ENCODE peak calls at places on chromosomes 6 and 20, in four cellular contexts. One of them, this sample, is unnamed.

GRCh38 chr6:24139080-24139479 is 13.1 kb downstream of the NRSN1 start:
- DNase-seq in mammary epithelial cell: no peak
- DNase-seq in tibial artery: no peak
- DNase-seq in left ventricle myocardium inferior: no peak
- DNase-seq in this sample: no peak

GRCh38 chr6:121434037-121434770 is 1.2 kb upstream of the GJA1 start:
- DNase-seq in mammary epithelial cell: no peak
- DNase-seq in tibial artery: no peak
- DNase-seq in left ventricle myocardium inferior: no peak
- DNase-seq in this sample: no peak

GRCh38 chr20:46955601-46956556 is 61.2 kb downstream of the EYA2 start:
- DNase-seq in left ventricle myocardium inferior: no peak
- DNase-seq in mammary epithelial cell: peak
- DNase-seq in tibial artery: no peak
- DNase-seq in this sample: no peak

GRCh38 chr6:96520039-96520850 is 1.4 kb upstream of the UFL1 start:
- DNase-seq in tibial artery: no peak
- DNase-seq in left ventricle myocardium inferior: no peak
- DNase-seq in mammary epithelial cell: peak
- DNase-seq in this sample: no peak

GRCh38 chr6:55950071-55950814 is 74.9 kb upstream of the BMP5 start:
- DNase-seq in left ventricle myocardium inferior: no peak
- DNase-seq in tibial artery: no peak
- DNase-seq in mammary epithelial cell: no peak
- DNase-seq in this sample: no peak

GRCh38 chr20:14219801-14220461 is 117.5 kb downstream of the FLRT3 start:
- DNase-seq in mammary epithelial cell: peak
- DNase-seq in tibial artery: no peak
- DNase-seq in left ventricle myocardium inferior: no peak
- DNase-seq in this sample: no peak

GRCh38 chr20:36179170-36179945 is 24.8 kb downstream of the EPB41L1 start:
- DNase-seq in tibial artery: no peak
- DNase-seq in mammary epithelial cell: no peak
- DNase-seq in left ventricle myocardium inferior: no peak
- DNase-seq in this sample: no peak

GRCh38 chr6:158648682-158649131 is 1.1 kb upstream of the SYTL3 start:
- DNase-seq in mammary epithelial cell: peak
- DNase-seq in tibial artery: no peak
- DNase-seq in left ventricle myocardium inferior: no peak
- DNase-seq in this sample: peak

GRCh38 chr6:3843379-3844096 is 5.6 kb upstream of the FAM50B start:
- DNase-seq in tibial artery: no peak
- DNase-seq in mammary epithelial cell: no peak
- DNase-seq in left ventricle myocardium inferior: no peak
- DNase-seq in this sample: no peak

GRCh38 chr6:138293996-138294395 is 75.7 kb upstream of the PBOV1 start:
- DNase-seq in left ventricle myocardium inferior: no peak
- DNase-seq in tibial artery: no peak
- DNase-seq in mammary epithelial cell: no peak
- DNase-seq in this sample: no peak

GRCh38 chr20:728022-728944 is 40.0 kb downstream of the SLC52A3 start:
- DNase-seq in mammary epithelial cell: no peak
- DNase-seq in left ventricle myocardium inferior: peak
- DNase-seq in tibial artery: no peak
- DNase-seq in this sample: peak

GRCh38 chr6:53432318-53433161 is 83.8 kb upstream of the ELOVL5 start:
- DNase-seq in left ventricle myocardium inferior: no peak
- DNase-seq in mammary epithelial cell: peak
- DNase-seq in tibial artery: no peak
- DNase-seq in this sample: no peak

GRCh38 chr6:110859335-110859792 is 15.2 kb upstream of the AMD1 start:
- DNase-seq in mammary epithelial cell: no peak
- DNase-seq in tibial artery: no peak
- DNase-seq in left ventricle myocardium inferior: no peak
- DNase-seq in this sample: peak

GRCh38 chr6:73030257-73030656 is 195.0 kb downstream of the KHDC1L start:
- DNase-seq in mammary epithelial cell: peak
- DNase-seq in left ventricle myocardium inferior: no peak
- DNase-seq in tibial artery: no peak
- DNase-seq in this sample: peak
- TF ChIP-seq CTCF in mammary epithelial cell: no peak
- TF ChIP-seq CTCF in left ventricle myocardium inferior: no peak
- TF ChIP-seq CTCF in tibial artery: no peak
- TF ChIP-seq CTCF in this sample: no peak

GRCh38 chr6:73134588-73134987 is 90.7 kb downstream of the KHDC1L start:
- DNase-seq in left ventricle myocardium inferior: no peak
- DNase-seq in tibial artery: no peak
- DNase-seq in mammary epithelial cell: no peak
- DNase-seq in this sample: no peak
- TF ChIP-seq CTCF in left ventricle myocardium inferior: no peak
- TF ChIP-seq CTCF in tibial artery: peak
- TF ChIP-seq CTCF in mammary epithelial cell: peak
- TF ChIP-seq CTCF in this sample: peak

DNA sequence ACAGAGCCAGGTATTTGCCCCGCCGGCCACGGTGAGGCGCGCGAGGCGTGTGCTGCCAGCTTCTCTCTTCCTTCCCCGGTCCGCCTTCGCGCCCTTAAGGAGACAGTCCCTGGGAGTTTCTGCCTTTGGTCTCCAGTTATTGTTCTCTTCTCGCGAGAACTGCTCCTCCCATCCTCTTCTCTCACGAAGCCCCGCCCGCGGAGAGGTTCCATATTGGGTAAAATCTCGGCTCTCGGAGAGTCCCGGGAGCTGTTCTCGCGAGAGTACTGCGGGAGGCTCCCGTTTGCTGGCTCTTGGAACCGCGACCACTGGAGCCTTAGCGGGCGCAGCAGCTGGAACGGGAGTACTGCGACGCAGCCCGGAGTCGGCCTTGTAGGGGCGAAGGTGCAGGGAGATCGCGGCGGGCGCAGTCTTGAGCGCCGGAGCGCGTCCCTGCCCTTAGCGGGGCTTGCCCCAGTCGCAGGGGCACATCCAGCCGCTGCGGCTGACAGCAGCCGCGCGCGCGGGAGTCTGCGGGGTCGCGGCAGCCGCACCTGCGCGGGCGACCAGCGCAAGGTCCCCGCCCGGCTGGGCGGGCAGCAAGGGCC is at the start of gene MAPK14:
- DNase-seq in mammary epithelial cell: peak
- DNase-seq in left ventricle myocardium inferior: peak
- DNase-seq in tibial artery: peak
- DNase-seq in this sample: peak
- TF ChIP-seq CTCF in mammary epithelial cell: peak
- TF ChIP-seq CTCF in left ventricle myocardium inferior: peak
- TF ChIP-seq CTCF in tibial artery: peak
- TF ChIP-seq CTCF in this sample: peak

GRCh38 chr6:154165488-154165887 is 126.4 kb downstream of the OPRM1 start:
- DNase-seq in mammary epithelial cell: no peak
- DNase-seq in tibial artery: no peak
- DNase-seq in left ventricle myocardium inferior: no peak
- DNase-seq in this sample: no peak

GRCh38 chr6:154167163-154167562 is 128.1 kb downstream of the OPRM1 start:
- DNase-seq in tibial artery: peak
- DNase-seq in mammary epithelial cell: no peak
- DNase-seq in left ventricle myocardium inferior: no peak
- DNase-seq in this sample: no peak

GRCh38 chr6:154164397-154164796 is 125.4 kb downstream of the OPRM1 start:
- DNase-seq in tibial artery: peak
- DNase-seq in mammary epithelial cell: no peak
- DNase-seq in left ventricle myocardium inferior: no peak
- DNase-seq in this sample: no peak

GRCh38 chr6:154169193-154169847 is 130.3 kb downstream of the OPRM1 start:
- DNase-seq in left ventricle myocardium inferior: no peak
- DNase-seq in tibial artery: no peak
- DNase-seq in mammary epithelial cell: peak
- DNase-seq in this sample: no peak

DNA sequence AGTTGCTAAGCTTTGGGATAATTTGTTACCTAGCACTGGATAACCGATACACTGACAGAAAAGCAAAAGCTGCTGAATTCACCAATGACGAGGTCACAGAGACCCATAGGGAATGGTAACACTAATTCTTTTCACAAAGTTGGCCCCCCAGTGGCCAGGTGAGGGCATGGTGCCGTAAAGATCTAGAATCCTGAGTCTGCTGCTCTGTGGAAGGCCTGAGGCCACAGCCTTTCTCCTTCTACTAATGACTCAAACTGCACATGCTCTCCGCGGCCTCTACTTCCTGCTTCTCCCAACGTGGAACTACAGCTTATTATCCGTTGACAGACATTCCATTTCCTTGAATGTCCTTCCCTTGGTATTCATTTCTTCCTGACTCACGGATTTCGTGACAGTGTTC is 127.1 kb downstream of the OPRM1 start:
- DNase-seq in mammary epithelial cell: no peak
- DNase-seq in tibial artery: no peak
- DNase-seq in left ventricle myocardium inferior: no peak
- DNase-seq in this sample: no peak
- TF ChIP-seq CTCF in mammary epithelial cell: peak
- TF ChIP-seq CTCF in tibial artery: no peak
- TF ChIP-seq CTCF in left ventricle myocardium inferior: no peak
- TF ChIP-seq CTCF in this sample: no peak

GRCh38 chr20:63089051-63089907 is 82.5 kb upstream of the BHLHE23 start:
- DNase-seq in left ventricle myocardium inferior: peak
- DNase-seq in tibial artery: no peak
- DNase-seq in mammary epithelial cell: peak
- DNase-seq in this sample: no peak
- TF ChIP-seq CTCF in left ventricle myocardium inferior: no peak
- TF ChIP-seq CTCF in tibial artery: no peak
- TF ChIP-seq CTCF in mammary epithelial cell: no peak
- TF ChIP-seq CTCF in this sample: no peak

GRCh38 chr6:170584181-170584953 is at the start of gene PDCD2:
- DNase-seq in mammary epithelial cell: peak
- DNase-seq in left ventricle myocardium inferior: peak
- DNase-seq in tibial artery: peak
- DNase-seq in this sample: peak

GRCh38 chr6:170578909-170579308 is 5.5 kb downstream of the PDCD2 start:
- DNase-seq in mammary epithelial cell: no peak
- DNase-seq in tibial artery: no peak
- DNase-seq in left ventricle myocardium inferior: no peak
- DNase-seq in this sample: no peak

GRCh38 chr6:170584954-170585498 is 589 bp upstream of the PDCD2 start:
- DNase-seq in mammary epithelial cell: no peak
- DNase-seq in left ventricle myocardium inferior: no peak
- DNase-seq in tibial artery: no peak
- DNase-seq in this sample: no peak

DNA sequence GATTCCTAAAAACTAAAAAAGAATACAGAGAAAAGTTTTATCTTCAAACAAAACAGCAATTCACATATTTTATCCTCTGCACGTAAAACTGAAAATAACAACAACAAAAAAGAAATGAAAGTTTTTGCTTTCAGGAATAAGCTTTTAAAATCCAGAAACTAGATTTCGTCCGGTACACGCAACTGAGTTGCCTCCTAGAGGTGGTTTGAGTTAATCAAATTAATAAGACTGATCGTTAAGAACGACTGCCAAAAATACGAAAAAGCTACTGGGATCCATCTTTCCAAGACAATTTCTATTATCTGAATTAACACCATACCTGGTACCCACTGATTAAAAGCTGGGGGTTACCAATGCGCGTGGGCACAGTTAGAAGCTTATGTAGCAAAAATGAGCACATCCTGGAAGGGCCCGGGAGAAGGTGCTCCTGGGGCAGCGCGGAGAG is 679 bp downstream of the PDCD2 start:
- DNase-seq in left ventricle myocardium inferior: no peak
- DNase-seq in tibial artery: no peak
- DNase-seq in mammary epithelial cell: no peak
- DNase-seq in this sample: no peak
- TF ChIP-seq CTCF in left ventricle myocardium inferior: peak
- TF ChIP-seq CTCF in tibial artery: no peak
- TF ChIP-seq CTCF in mammary epithelial cell: peak
- TF ChIP-seq CTCF in this sample: no peak

GRCh38 chr20:23090147-23090546 is 4.0 kb upstream of the CD93 start:
- DNase-seq in tibial artery: no peak
- DNase-seq in left ventricle myocardium inferior: no peak
- DNase-seq in mammary epithelial cell: no peak
- DNase-seq in this sample: no peak
- TF ChIP-seq CTCF in tibial artery: no peak
- TF ChIP-seq CTCF in left ventricle myocardium inferior: no peak
- TF ChIP-seq CTCF in mammary epithelial cell: no peak
- TF ChIP-seq CTCF in this sample: no peak

GRCh38 chr20:6169251-6169650 is 46.4 kb upstream of the FERMT1 start:
- DNase-seq in tibial artery: no peak
- DNase-seq in left ventricle myocardium inferior: no peak
- DNase-seq in mammary epithelial cell: peak
- DNase-seq in this sample: no peak
- TF ChIP-seq CTCF in tibial artery: no peak
- TF ChIP-seq CTCF in left ventricle myocardium inferior: no peak
- TF ChIP-seq CTCF in mammary epithelial cell: peak
- TF ChIP-seq CTCF in this sample: no peak